ENCODE peak calls at places on chromosomes 2 and 18, in four cellular contexts. One of them, this sample, is unnamed.

GRCh38 chr2:215635788-215636139 is 199.9 kb upstream of the FN1 start:
- DNase-seq in A549: no peak
- DNase-seq in HepG2: peak
- DNase-seq in psoas muscle: no peak
- DNase-seq in this sample: no peak

GRCh38 chr2:37753758-37754157 is 82.3 kb upstream of the CDC42EP3 start:
- DNase-seq in psoas muscle: no peak
- DNase-seq in A549: no peak
- DNase-seq in HepG2: no peak
- DNase-seq in this sample: no peak

GRCh38 chr2:187618813-187619212 is 64.6 kb upstream of the TFPI start:
- DNase-seq in psoas muscle: no peak
- DNase-seq in A549: no peak
- DNase-seq in HepG2: no peak
- DNase-seq in this sample: no peak

GRCh38 chr2:112134120-112134519 is 4.1 kb upstream of the FBLN7 start:
- DNase-seq in psoas muscle: no peak
- DNase-seq in A549: no peak
- DNase-seq in HepG2: peak
- DNase-seq in this sample: no peak

GRCh38 chr2:219556413-219556812 is 12.6 kb downstream of the TMEM198 start:
- DNase-seq in HepG2: no peak
- DNase-seq in psoas muscle: no peak
- DNase-seq in A549: no peak
- DNase-seq in this sample: no peak

GRCh38 chr2:96826546-96827278 is 10.6 kb downstream of the CNNM3 start:
- DNase-seq in HepG2: no peak
- DNase-seq in psoas muscle: no peak
- DNase-seq in A549: no peak
- DNase-seq in this sample: no peak

GRCh38 chr2:145654156-145654555 is 1134.2 kb upstream of the ZEB2 start:
- DNase-seq in psoas muscle: no peak
- DNase-seq in A549: no peak
- DNase-seq in HepG2: no peak
- DNase-seq in this sample: no peak

GRCh38 chr2:126656311-126657145 is 570 bp downstream of the GYPC start:
- DNase-seq in psoas muscle: peak
- DNase-seq in HepG2: no peak
- DNase-seq in A549: no peak
- DNase-seq in this sample: no peak

GRCh38 chr2:208189782-208190181 is at the start of gene C2orf80:
- DNase-seq in HepG2: no peak
- DNase-seq in A549: no peak
- DNase-seq in psoas muscle: no peak
- DNase-seq in this sample: no peak

GRCh38 chr2:240564571-240565266 is 3.6 kb upstream of the RNPEPL1 start:
- DNase-seq in psoas muscle: no peak
- DNase-seq in HepG2: no peak
- DNase-seq in A549: no peak
- DNase-seq in this sample: no peak

GRCh38 chr2:172106128-172106961 is 3.6 kb upstream of the DLX2 start:
- DNase-seq in HepG2: peak
- DNase-seq in A549: peak
- DNase-seq in psoas muscle: no peak
- DNase-seq in this sample: no peak

DNA sequence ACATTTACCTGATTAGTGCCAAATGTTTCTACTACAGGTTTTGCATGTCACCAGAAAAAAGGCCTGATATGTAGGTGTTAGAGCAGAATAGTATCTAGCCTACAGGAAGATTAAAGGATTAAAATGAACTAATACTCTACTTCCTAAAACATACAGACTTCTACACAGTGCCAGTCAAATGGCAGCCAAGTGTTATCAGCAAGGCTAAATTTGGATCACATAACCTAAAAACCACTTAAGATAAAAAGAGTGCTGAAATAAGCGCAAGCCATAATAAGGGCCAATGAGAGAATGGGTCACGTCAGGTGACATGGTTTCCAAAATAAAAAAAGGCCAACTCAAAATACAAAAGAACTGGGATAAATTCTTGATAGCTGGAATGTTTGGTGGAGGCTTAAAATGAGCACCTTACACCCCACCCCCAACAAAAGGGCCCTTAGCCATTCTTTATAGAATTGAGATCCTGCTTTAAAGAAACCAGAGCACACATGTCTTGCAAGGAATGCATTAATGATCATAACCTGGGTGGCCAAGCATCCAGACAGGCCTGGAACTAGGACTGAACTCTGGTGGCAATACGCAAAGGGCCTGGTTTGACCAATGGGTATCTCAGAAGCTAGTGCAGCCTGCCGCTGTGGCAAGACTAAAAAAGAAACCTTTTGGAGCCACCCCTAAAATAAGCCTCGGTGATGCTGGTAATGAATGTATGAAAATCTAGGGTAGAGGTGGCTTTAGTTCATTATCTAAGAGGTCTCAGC is 32.4 kb downstream of the IRS1 start:
- DNase-seq in HepG2: no peak
- DNase-seq in psoas muscle: no peak
- DNase-seq in A549: no peak
- DNase-seq in this sample: no peak
- H3K27ac ChIP-seq in HepG2: no peak
- H3K27ac ChIP-seq in psoas muscle: peak
- H3K27ac ChIP-seq in A549: no peak
- H3K27ac ChIP-seq in this sample: no peak

GRCh38 chr2:46811379-46812310 is 104.0 kb downstream of the MCFD2 start:
- DNase-seq in HepG2: no peak
- DNase-seq in A549: no peak
- DNase-seq in psoas muscle: no peak
- DNase-seq in this sample: no peak
- H3K27ac ChIP-seq in HepG2: no peak
- H3K27ac ChIP-seq in A549: peak
- H3K27ac ChIP-seq in psoas muscle: peak
- H3K27ac ChIP-seq in this sample: no peak

DNA sequence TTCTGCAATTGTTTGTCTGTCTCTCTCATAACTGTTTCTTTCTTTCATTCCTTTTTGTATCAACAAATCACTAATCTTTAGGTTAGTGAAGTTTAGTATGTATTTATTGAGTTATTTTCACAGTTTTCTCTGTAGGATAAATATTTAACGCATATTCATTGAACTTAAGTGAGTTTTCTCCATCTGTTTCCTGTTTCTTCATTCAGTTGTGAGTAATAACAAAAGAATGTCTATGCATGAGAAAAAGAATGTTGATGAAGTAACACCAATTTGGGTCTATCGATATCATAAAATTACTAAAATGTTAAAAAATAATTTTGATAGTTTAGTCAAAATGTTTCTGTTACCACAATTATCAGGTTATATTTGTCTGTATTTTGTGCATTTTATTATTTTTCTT is 948.0 kb downstream of the DSC3 start:
- DNase-seq in A549: no peak
- DNase-seq in psoas muscle: no peak
- DNase-seq in HepG2: no peak
- DNase-seq in this sample: no peak
- H3K27ac ChIP-seq in A549: no peak
- H3K27ac ChIP-seq in psoas muscle: no peak
- H3K27ac ChIP-seq in HepG2: no peak
- H3K27ac ChIP-seq in this sample: no peak

GRCh38 chr2:47070920-47071824 is 83.9 kb downstream of the STPG4 start:
- DNase-seq in HepG2: peak
- DNase-seq in psoas muscle: peak
- DNase-seq in A549: no peak
- DNase-seq in this sample: no peak
- H3K27ac ChIP-seq in HepG2: peak
- H3K27ac ChIP-seq in psoas muscle: peak
- H3K27ac ChIP-seq in A549: peak
- H3K27ac ChIP-seq in this sample: peak

DNA sequence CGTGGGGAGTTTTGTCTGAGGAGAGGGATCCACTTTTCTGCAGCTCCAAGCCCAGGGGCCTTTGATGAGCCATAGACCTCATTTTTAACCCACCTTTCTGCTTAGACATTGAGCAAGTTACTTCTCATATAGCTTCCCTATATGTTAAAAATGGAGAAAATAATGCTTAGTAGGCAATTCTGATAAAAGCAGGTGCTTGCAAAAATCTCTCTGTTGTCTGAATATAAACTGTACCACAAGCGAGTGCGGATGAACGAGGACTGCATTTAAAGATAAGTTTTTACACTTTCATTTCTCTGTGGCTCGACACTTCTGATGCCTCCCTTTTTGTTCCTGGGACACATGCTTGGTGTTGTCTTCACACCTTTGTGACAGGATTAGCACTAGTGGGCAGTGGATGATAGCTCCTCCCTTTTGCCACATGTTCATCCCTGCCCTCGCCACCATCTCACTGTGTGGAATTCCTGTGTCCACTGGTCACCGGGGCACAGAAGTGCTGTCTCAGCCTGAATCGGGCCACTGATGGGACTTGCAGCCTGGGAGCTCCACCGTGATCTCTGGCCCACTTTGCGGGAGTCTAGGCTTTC is 1.6 kb downstream of the TYMS start:
- DNase-seq in psoas muscle: no peak
- DNase-seq in A549: no peak
- DNase-seq in HepG2: no peak
- DNase-seq in this sample: no peak
- H3K27ac ChIP-seq in psoas muscle: no peak
- H3K27ac ChIP-seq in A549: peak
- H3K27ac ChIP-seq in HepG2: peak
- H3K27ac ChIP-seq in this sample: peak

DNA sequence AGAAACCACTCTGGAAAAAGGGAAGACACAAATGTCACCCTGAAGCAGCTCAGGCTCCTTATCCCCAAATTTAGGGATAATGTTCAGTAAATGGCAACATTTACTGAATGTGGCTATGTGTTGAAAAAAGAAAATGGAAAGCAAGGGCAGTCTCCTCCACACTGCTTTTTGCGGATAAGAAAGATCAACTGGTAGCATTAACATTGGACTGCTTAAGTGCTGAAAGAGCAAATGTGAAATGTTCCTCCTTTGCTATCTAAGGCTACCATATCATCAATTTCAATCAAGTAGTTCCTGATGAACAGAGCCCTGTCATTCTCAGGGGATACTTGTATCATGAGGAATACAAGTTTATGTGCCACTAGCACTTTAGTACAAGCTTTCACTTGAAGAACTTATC is 12.5 kb downstream of the FBXO11 start:
- DNase-seq in A549: no peak
- DNase-seq in psoas muscle: no peak
- DNase-seq in HepG2: no peak
- DNase-seq in this sample: no peak
- H3K27ac ChIP-seq in A549: no peak
- H3K27ac ChIP-seq in psoas muscle: no peak
- H3K27ac ChIP-seq in HepG2: no peak
- H3K27ac ChIP-seq in this sample: no peak

GRCh38 chr2:71948781-71949536 is 198.7 kb downstream of the CYP26B1 start:
- DNase-seq in A549: no peak
- DNase-seq in psoas muscle: peak
- DNase-seq in HepG2: no peak
- DNase-seq in this sample: no peak
- H3K27ac ChIP-seq in A549: no peak
- H3K27ac ChIP-seq in psoas muscle: no peak
- H3K27ac ChIP-seq in HepG2: no peak
- H3K27ac ChIP-seq in this sample: no peak

GRCh38 chr2:113156278-113157107 is 17.3 kb upstream of the PSD4 start:
- DNase-seq in A549: no peak
- DNase-seq in HepG2: peak
- DNase-seq in psoas muscle: no peak
- DNase-seq in this sample: no peak

GRCh38 chr2:113155331-113155730 is 18.4 kb upstream of the PSD4 start:
- DNase-seq in A549: no peak
- DNase-seq in HepG2: no peak
- DNase-seq in psoas muscle: no peak
- DNase-seq in this sample: no peak

GRCh38 chr2:113158884-113159553 is 14.8 kb upstream of the PSD4 start:
- DNase-seq in A549: no peak
- DNase-seq in psoas muscle: no peak
- DNase-seq in HepG2: no peak
- DNase-seq in this sample: no peak

GRCh38 chr2:113157897-113158753 is 15.6 kb upstream of the PSD4 start:
- DNase-seq in HepG2: no peak
- DNase-seq in psoas muscle: no peak
- DNase-seq in A549: no peak
- DNase-seq in this sample: no peak

GRCh38 chr2:113157108-113157896 is 16.5 kb upstream of the PSD4 start:
- DNase-seq in HepG2: no peak
- DNase-seq in psoas muscle: no peak
- DNase-seq in A549: no peak
- DNase-seq in this sample: no peak
- H3K27ac ChIP-seq in HepG2: peak
- H3K27ac ChIP-seq in psoas muscle: no peak
- H3K27ac ChIP-seq in A549: peak
- H3K27ac ChIP-seq in this sample: no peak

This sample was measured in substantia nigra.